ENCODE peak calls at places on chromosome 7, in nine cellular contexts. O is stimulated activated CD4-positive, alpha-beta T cell treated with anti-CD3 and anti-CD28 coated beads, Interleukin-2, amount 100 ng/mL, for 48 hours; T is uterus; P is ovary; E is H54; S is GDM1; Z is H9; N is effector memory CD8-positive, alpha-beta T cell; J is dorsolateral prefrontal cortex. W is an unnamed sample.

GRCh38 chr7:121084256-121084655 is 95.7 kb downstream of the CPED1 start:
- DNase-seq in O (no peak), T (no peak), P (no peak), E (no peak), S (no peak), Z (no peak), N (no peak), J (no peak), W (no peak)

GRCh38 chr7:80095545-80095944 is 39.1 kb upstream of the GNAI1 start:
- DNase-seq in O (no peak), T (no peak), P (no peak), E (no peak), S (no peak), Z (no peak), N (no peak), J (no peak), W (no peak)

GRCh38 chr7:150428671-150429451 is 21.6 kb upstream of the GIMAP8 start:
- DNase-seq in O (no peak), T (peak; percentile 44), P (no peak), E (peak; percentile 69), S (peak; percentile 74), Z (peak; percentile 56), N (no peak), J (no peak), W (peak; percentile 69)

GRCh38 chr7:110522751-110523200 is 568.2 kb upstream of the LRRN3 start:
- DNase-seq in O (no peak), T (no peak), P (no peak), E (no peak), S (no peak), Z (no peak), N (no peak), J (no peak), W (peak; percentile 99)

GRCh38 chr7:129793506-129794310 is 159.1 kb downstream of the UBE2H start:
- DNase-seq in O (no peak), T (no peak), P (no peak), E (no peak), S (no peak), Z (no peak), N (no peak), J (no peak), W (no peak)

GRCh38 chr7:149494738-149495368 is 2.8 kb downstream of the ZNF746 start:
- DNase-seq in O (no peak), T (no peak), P (no peak), E (no peak), S (no peak), Z (no peak), N (no peak), J (no peak), W (peak; percentile 66)

GRCh38 chr7:83347836-83348482 is 185.3 kb upstream of the PCLO start:
- DNase-seq in O (no peak), T (no peak), P (no peak), E (peak; percentile 20), S (no peak), Z (no peak), N (no peak), J (no peak), W (peak; percentile 1)

GRCh38 chr7:111137296-111138195 is 46.6 kb downstream of the LRRN3 start:
- DNase-seq in O (peak; percentile 30), T (no peak), P (no peak), E (no peak), S (no peak), Z (no peak), N (peak; percentile 6), J (no peak), W (no peak)

GRCh38 chr7:157309990-157310668 is 26.7 kb upstream of the DNAJB6 start:
- DNase-seq in O (no peak), T (no peak), P (no peak), E (peak; percentile 52), S (no peak), Z (peak; percentile 91), N (no peak), J (no peak), W (peak; percentile 63)

GRCh38 chr7:158646766-158647474 is 57.7 kb downstream of the NCAPG2 start:
- DNase-seq in O (peak; percentile 15), T (no peak), P (no peak), E (no peak), S (no peak), Z (peak; percentile 61), N (no peak), J (no peak), W (no peak)

GRCh38 chr7:14745076-14745475 is 157.5 kb downstream of the DGKB start:
- DNase-seq in O (no peak), T (no peak), P (no peak), E (no peak), S (no peak), Z (no peak), N (no peak), J (no peak), W (no peak)

GRCh38 chr7:12581897-12582296 is 11.4 kb downstream of the SCIN start:
- DNase-seq in O (no peak), T (no peak), P (no peak), E (no peak), S (no peak), Z (no peak), N (no peak), J (no peak), W (no peak)

GRCh38 chr7:98280791-98281756 is at the start of gene BRI3:
- DNase-seq in O (peak; percentile 88), T (peak; percentile 91), P (peak; percentile 94), E (peak; percentile 86), S (peak; percentile 76), Z (peak; percentile 91), N (peak; percentile 83), J (peak; percentile 89), W (peak; percentile 85)

GRCh38 chr7:15687645-15688025 is 1.2 kb upstream of the MEOX2 start:
- DNase-seq in O (no peak), T (peak; percentile 27), P (no peak), E (no peak), S (no peak), Z (peak; percentile 52), N (no peak), J (no peak), W (no peak)

GRCh38 chr7:1131471-1132265 is 28.3 kb downstream of the ZFAND2A start:
- DNase-seq in O (no peak), T (no peak), P (no peak), E (no peak), S (no peak), Z (no peak), N (no peak), J (no peak), W (no peak)

W was measured in A549.